ENCODE peak calls at places on chromosomes 1 and 21, in four cellular contexts. U, C, O and P are unnamed samples.

GRCh38 chr1:204769997-204770396 is 84.5 kb upstream of the LRRN2 start:
- DNase-seq in O (no peak), U (no peak), C (no peak), P (no peak)

GRCh38 chr1:63590161-63590560 is 3.0 kb upstream of the PGM1 start:
- DNase-seq in O (peak), C (no peak), U (peak), P (no peak)

GRCh38 chr1:41525891-41526587 is 41.6 kb upstream of the EDN2 start:
- DNase-seq in O (no peak), C (peak), U (no peak), P (no peak)

GRCh38 chr1:14778882-14779594 is 180.6 kb downstream of the KAZN start:
- DNase-seq in C (no peak), U (no peak), O (peak), P (peak)

GRCh38 chr1:6869002-6869380 is 83.7 kb downstream of the CAMTA1 start:
- DNase-seq in C (no peak), U (no peak), O (no peak), P (no peak)

GRCh38 chr1:118364882-118365281 is 179.9 kb upstream of the SPAG17 start:
- DNase-seq in O (no peak), U (no peak), C (no peak), P (no peak)

GRCh38 chr1:86429830-86430229 is 5.9 kb downstream of the CLCA2 start:
- DNase-seq in U (peak), O (peak), C (no peak), P (no peak)

GRCh38 chr1:52911541-52911940 is 10.0 kb downstream of the ECHDC2 start:
- DNase-seq in O (no peak), C (no peak), U (no peak), P (no peak)

GRCh38 chr1:37553598-37553926 is 531 bp downstream of the SNIP1 start:
- DNase-seq in U (no peak), O (no peak), C (no peak), P (no peak)

GRCh38 chr1:156896490-156897033 is 3.0 kb downstream of the PEAR1 start:
- DNase-seq in O (no peak), C (peak), U (peak), P (no peak)

GRCh38 chr1:218299416-218299815 is 14.3 kb downstream of the RRP15 start:
- DNase-seq in C (no peak), U (peak), O (no peak), P (no peak)

GRCh38 chr1:164563821-164564251 is 4.9 kb downstream of the PBX1 start:
- DNase-seq in U (peak), O (no peak), C (no peak), P (no peak)

GRCh38 chr1:19009882-19010321 is 53.4 kb upstream of the IFFO2 start:
- DNase-seq in C (no peak), U (peak), O (peak), P (no peak)

GRCh38 chr1:42146127-42146915 is 6.9 kb upstream of the GUCA2B start:
- DNase-seq in U (no peak), O (no peak), C (no peak), P (no peak)

GRCh38 chr1:48114596-48115384 is 107.7 kb upstream of the SLC5A9 start:
- DNase-seq in C (no peak), U (peak), O (no peak), P (no peak)

GRCh38 chr1:209130886-209131285 is 452.6 kb upstream of the CAMK1G start:
- DNase-seq in O (no peak), U (no peak), C (no peak), P (no peak)

GRCh38 chr1:201009967-201010645 is 13.4 kb downstream of the KIF21B start:
- DNase-seq in U (no peak), O (no peak), C (peak), P (no peak)

GRCh38 chr1:147748687-147749350 is 11.6 kb downstream of the GJA5 start:
- DNase-seq in O (no peak), C (no peak), U (no peak), P (no peak)

GRCh38 chr1:30852026-30852425 is 56.5 kb downstream of the SDC3 start:
- DNase-seq in O (peak), U (no peak), C (peak), P (no peak)

GRCh38 chr1:30287976-30288375 is 435.4 kb downstream of the MATN1 start:
- DNase-seq in O (no peak), C (no peak), U (no peak), P (no peak)

GRCh38 chr1:8302181-8302681 is 15.7 kb upstream of the SLC45A1 start:
- DNase-seq in U (peak), C (no peak), O (no peak), P (no peak)

GRCh38 chr1:40662151-40662550 is 3.3 kb downstream of the RIMS3 start:
- DNase-seq in O (no peak), U (no peak), C (no peak), P (no peak)

GRCh38 chr1:206834217-206834616 is 31.2 kb upstream of the IL20 start:
- DNase-seq in C (no peak), O (no peak), U (no peak), P (no peak)

GRCh38 chr1:31830511-31830910 is 14.7 kb upstream of the SPOCD1 start:
- DNase-seq in U (no peak), O (no peak), C (peak), P (no peak)

GRCh38 chr1:169240449-169241242 is 127.0 kb downstream of the NME7 start:
- DNase-seq in C (no peak), O (no peak), U (no peak), P (no peak)

GRCh38 chr1:234851450-234852438 is 241.8 kb upstream of the IRF2BP2 start:
- DNase-seq in O (no peak), U (peak), C (no peak), P (no peak)

GRCh38 chr1:107532318-107532717 is 391.5 kb downstream of the NTNG1 start:
- DNase-seq in U (no peak), O (peak), C (no peak), P (no peak)

GRCh38 chr1:3034728-3035610 is 13.7 kb downstream of the ACTRT2 start:
- DNase-seq in U (no peak), O (no peak), C (no peak), P (no peak)

GRCh38 chr1:48093696-48094518 is 96.7 kb upstream of the TRABD2B start:
- DNase-seq in O (peak), U (peak), C (peak), P (peak)

GRCh38 chr1:202745313-202745888 is 35.1 kb upstream of the SYT2 start:
- DNase-seq in O (no peak), U (no peak), C (no peak), P (no peak)

GRCh38 chr1:106536741-106537140 is 519.7 kb upstream of the PRMT6 start:
- DNase-seq in C (no peak), O (no peak), U (peak), P (no peak)

GRCh38 chr1:56169856-56170255 is 409.5 kb downstream of the PLPP3 start:
- DNase-seq in U (peak), C (no peak), O (no peak), P (no peak)

GRCh38 chr1:208107817-208108608 is 136.2 kb downstream of the PLXNA2 start:
- DNase-seq in U (peak), C (no peak), O (peak), P (no peak)

GRCh38 chr1:207049514-207049913 is 1.5 kb downstream of the YOD1 start:
- DNase-seq in C (no peak), U (no peak), O (no peak), P (no peak)

GRCh38 chr21:25176637-25177412 is 430.5 kb downstream of the MRPL39 start:
- DNase-seq in U (peak), C (no peak), O (no peak), P (peak)

GRCh38 chr21:25169370-25169769 is 437.9 kb downstream of the MRPL39 start:
- DNase-seq in C (no peak), O (no peak), U (no peak), P (no peak)

GRCh38 chr21:25170681-25171080 is 436.6 kb downstream of the MRPL39 start:
- DNase-seq in C (no peak), U (no peak), O (no peak), P (no peak)

GRCh38 chr21:25175938-25176337 is 431.3 kb downstream of the MRPL39 start:
- DNase-seq in O (no peak), U (no peak), C (no peak), P (no peak)

GRCh38 chr21:25171438-25171837 is 435.8 kb downstream of the MRPL39 start:
- DNase-seq in O (no peak), U (peak), C (no peak), P (no peak)
- TF ChIP-seq CTCF in O (no peak), U (no peak), C (no peak), P (no peak)

GRCh38 chr1:91404151-91405012 is at the start of gene HFM1:
- DNase-seq in O (peak), C (peak), U (peak), P (peak)
- TF ChIP-seq CTCF in O (no peak), C (no peak), U (peak), P (peak)

GRCh38 chr1:158793604-158794003 is 12.6 kb upstream of the OR6N2 start:
- DNase-seq in C (no peak), U (no peak), O (no peak), P (peak)

GRCh38 chr1:158798531-158798930 is 17.5 kb upstream of the OR6N2 start:
- DNase-seq in C (no peak), O (no peak), U (no peak), P (no peak)

GRCh38 chr1:158799689-158800088 is 18.7 kb upstream of the OR6N2 start:
- DNase-seq in U (no peak), O (no peak), C (no peak), P (no peak)

DNA sequence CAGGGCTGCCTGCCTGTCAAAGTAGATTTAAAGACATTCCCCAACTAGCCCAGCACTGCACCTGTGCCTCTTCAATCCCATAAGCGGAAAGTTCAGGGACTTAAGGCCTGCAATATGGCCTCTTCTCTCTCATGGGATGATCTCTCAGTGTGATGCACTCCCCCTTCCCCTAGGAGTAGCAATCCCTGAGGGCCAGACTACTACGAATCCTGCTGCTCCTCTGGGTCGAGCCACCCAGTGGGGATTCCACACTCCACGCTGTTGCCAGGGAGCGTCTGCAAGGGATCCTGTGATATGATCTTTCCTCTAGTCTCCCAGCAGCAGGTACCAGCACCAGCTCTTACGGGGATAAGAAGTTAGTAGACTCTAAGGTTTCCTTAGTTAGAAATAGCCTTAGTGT is 13.2 kb upstream of the OR6N2 start:
- DNase-seq in O (no peak), C (no peak), U (no peak), P (no peak)
- TF ChIP-seq CTCF in O (no peak), C (no peak), U (no peak), P (no peak)

GRCh38 chr1:12438349-12438924 is 179.6 kb downstream of the DHRS3 start:
- DNase-seq in U (no peak), O (no peak), C (no peak), P (peak)

GRCh38 chr1:12435639-12436344 is 182.2 kb downstream of the DHRS3 start:
- DNase-seq in C (no peak), O (no peak), U (peak), P (peak)

GRCh38 chr1:12437629-12438028 is 180.4 kb downstream of the DHRS3 start:
- DNase-seq in O (no peak), C (no peak), U (no peak), P (no peak)

GRCh38 chr1:12436345-12436658 is 181.7 kb downstream of the DHRS3 start:
- DNase-seq in C (no peak), U (no peak), O (no peak), P (no peak)

GRCh38 chr1:12436817-12437599 is 181.0 kb downstream of the DHRS3 start:
- DNase-seq in U (peak), O (no peak), C (no peak), P (no peak)
- TF ChIP-seq CTCF in U (no peak), O (no peak), C (no peak), P (no peak)

GRCh38 chr1:240457203-240457602 is 154.8 kb downstream of the GREM2 start:
- DNase-seq in C (no peak), O (no peak), U (no peak), P (no peak)

DNA sequence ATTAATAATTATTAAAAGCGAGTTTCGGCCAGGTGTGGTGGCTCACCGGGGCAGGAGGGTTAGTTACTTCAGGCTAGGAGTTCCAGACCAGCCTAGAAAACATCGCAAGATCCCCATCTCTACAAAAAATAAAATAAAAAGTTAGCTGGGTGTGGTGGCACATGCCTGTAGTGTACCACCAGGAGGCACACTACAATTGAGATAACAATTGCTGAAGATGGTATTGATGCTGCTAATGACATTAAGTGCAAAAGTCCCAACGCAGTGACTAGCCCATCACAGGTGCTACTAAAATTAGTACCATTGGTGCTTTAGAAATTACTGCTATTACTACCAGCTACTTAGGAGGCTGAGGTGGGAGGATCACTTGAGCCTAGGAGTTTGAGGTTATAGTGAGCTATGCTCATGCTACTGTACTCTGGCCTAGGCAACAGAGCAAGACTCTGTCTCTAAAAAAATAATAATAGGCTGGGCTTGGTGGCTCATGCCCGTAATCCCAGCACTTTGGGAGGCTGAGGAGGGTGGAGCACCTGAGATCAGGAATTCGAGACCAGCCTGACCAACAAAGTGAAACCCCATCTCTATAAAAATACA is 156.6 kb downstream of the GREM2 start:
- DNase-seq in O (no peak), U (no peak), C (no peak), P (peak)
- TF ChIP-seq CTCF in O (no peak), U (peak), C (peak), P (peak)